ENCODE peak calls at places on chromosome 18, in four cellular contexts. H is HepG2, S is K562, C is WTC11. Y is an unnamed sample.

GRCh38 chr18:37476182-37476581 is 89.4 kb downstream of the CELF4 start:
- DNase-seq in H (peak; percentile 15), S (peak; percentile 70), C (peak; percentile 68), Y (no peak)

GRCh38 chr18:36187826-36188721 is 777 bp downstream of the MOCOS start:
- DNase-seq in H (peak; percentile 52), S (peak; percentile 43), C (peak; percentile 50), Y (no peak)

GRCh38 chr18:76274470-76275289 is 220.4 kb downstream of the ZNF516 start:
- DNase-seq in H (peak; percentile 17), S (peak; percentile 9), C (peak; percentile 58), Y (no peak)

GRCh38 chr18:66150650-66151049 is 399.8 kb downstream of the CDH7 start:
- DNase-seq in H (no peak), S (no peak), C (no peak), Y (no peak)

GRCh38 chr18:55097406-55098170 is 138.3 kb upstream of the CCDC68 start:
- DNase-seq in H (no peak), S (peak; percentile 13), C (no peak), Y (no peak)

GRCh38 chr18:43312891-43313290 is 35.6 kb upstream of the SYT4 start:
- DNase-seq in H (no peak), S (no peak), C (no peak), Y (no peak)

GRCh38 chr18:70454705-70455322 is 166.0 kb downstream of the SOCS6 start:
- DNase-seq in H (peak; percentile 60), S (peak; percentile 28), C (no peak), Y (no peak)

GRCh38 chr18:60965856-60966255 is 367.4 kb upstream of the CDH20 start:
- DNase-seq in H (no peak), S (no peak), C (no peak), Y (no peak)

GRCh38 chr18:47983946-47984345 is 53.5 kb upstream of the SMAD2 start:
- DNase-seq in H (no peak), S (no peak), C (no peak), Y (no peak)

GRCh38 chr18:54939375-54939917 is 19.8 kb downstream of the CCDC68 start:
- DNase-seq in H (peak; percentile 33), S (no peak), C (no peak), Y (no peak)

GRCh38 chr18:8416212-8417019 is 192.8 kb upstream of the RAB12 start:
- DNase-seq in H (peak; percentile 20), S (no peak), C (no peak), Y (no peak)

GRCh38 chr18:39455300-39455699 is 1889.7 kb upstream of the CELF4 start:
- DNase-seq in H (peak; percentile 21), S (no peak), C (no peak), Y (no peak)
- TF ChIP-seq CBFB in H (no peak), S (no peak), C (no peak), Y (no peak)

GRCh38 chr18:46171331-46171730 is 67.1 kb downstream of the HAUS1 start:
- DNase-seq in H (no peak), S (no peak), C (no peak), Y (no peak)
- TF ChIP-seq CBFB in H (no peak), S (no peak), C (no peak), Y (no peak)

GRCh38 chr18:29226201-29226600 is 1049.3 kb upstream of the CDH2 start:
- DNase-seq in H (no peak), S (no peak), C (no peak), Y (no peak)
- TF ChIP-seq CBFB in H (no peak), S (no peak), C (no peak), Y (no peak)

GRCh38 chr18:41938445-41938844 is 16.6 kb upstream of the PIK3C3 start:
- DNase-seq in H (no peak), S (no peak), C (no peak), Y (no peak)
- TF ChIP-seq CBFB in H (no peak), S (no peak), C (no peak), Y (no peak)